ENCODE peak calls at places on chromosomes 12 and 14, in nine cellular contexts. E is omental fat pad, A is A549, P is cardiac muscle cell, V is lower lobe of right lung, Z is AG09319, Y is fibroblast of mammary gland, G is neural crest cell, X is AG09309. O is an unnamed sample.

GRCh38 chr14:105935384-105935783 is 409.0 kb downstream of the TMEM121 start:
- DNase-seq in E (no peak), X (no peak), Z (no peak), A (no peak), G (no peak), Y (no peak), V (no peak), P (no peak), O (no peak)

GRCh38 chr14:69648480-69649414 is 37.4 kb downstream of the SUSD6 start:
- DNase-seq in Y (peak), E (no peak), X (no peak), V (no peak), Z (no peak), P (peak), G (no peak), A (peak), O (no peak)

GRCh38 chr12:130254476-130255276 is 83.0 kb upstream of the PIWIL1 start:
- DNase-seq in A (no peak), P (no peak), V (no peak), Z (no peak), X (no peak), E (no peak), G (peak), Y (no peak), O (no peak)

GRCh38 chr14:105187935-105188524 is 6.9 kb upstream of the NUDT14 start:
- DNase-seq in E (no peak), X (no peak), G (no peak), Y (no peak), Z (no peak), P (no peak), A (peak), V (peak), O (no peak)

GRCh38 chr12:80676856-80677255 is 30.6 kb upstream of the MYF6 start:
- DNase-seq in Y (no peak), Z (no peak), G (no peak), A (no peak), P (no peak), E (no peak), V (no peak), X (no peak), O (no peak)

GRCh38 chr12:66025477-66025876 is 105.1 kb downstream of the LLPH start:
- DNase-seq in P (peak), A (no peak), Z (no peak), X (no peak), E (no peak), G (no peak), V (no peak), Y (no peak), O (no peak)

GRCh38 chr14:75011356-75012097 is 8.8 kb downstream of the EIF2B2 start:
- DNase-seq in E (no peak), A (no peak), G (no peak), P (peak), Z (no peak), V (no peak), X (peak), Y (peak), O (no peak)

GRCh38 chr14:67943947-67944346 is 124.4 kb downstream of the RAD51B start:
- DNase-seq in X (peak), A (peak), G (peak), E (no peak), V (peak), Y (peak), Z (peak), P (peak), O (no peak)

GRCh38 chr14:41957459-41957858 is 350.8 kb downstream of the LRFN5 start:
- DNase-seq in X (no peak), A (no peak), Y (no peak), E (no peak), Z (no peak), P (no peak), G (no peak), V (no peak), O (no peak)

GRCh38 chr14:74705607-74706006 is 7.3 kb downstream of the AREL1 start:
- DNase-seq in A (no peak), X (no peak), G (no peak), P (no peak), Z (no peak), V (no peak), E (no peak), Y (no peak), O (no peak)

GRCh38 chr12:24708029-24708428 is 240.9 kb downstream of the BCAT1 start:
- DNase-seq in P (no peak), Z (no peak), A (no peak), E (no peak), V (no peak), Y (no peak), G (no peak), X (no peak), O (no peak)

GRCh38 chr12:124213606-124214347 is 81.1 kb upstream of the RFLNA start:
- DNase-seq in G (no peak), Z (no peak), X (peak), E (no peak), Y (peak), P (no peak), V (no peak), A (no peak), O (no peak)

GRCh38 chr12:119183942-119184695 is 5.4 kb downstream of the HSPB8 start:
- DNase-seq in X (no peak), Z (no peak), G (no peak), V (no peak), A (no peak), Y (no peak), E (no peak), P (no peak), O (no peak)

GRCh38 chr14:79332504-79333197 is 878.7 kb downstream of the DIO2 start:
- DNase-seq in Z (no peak), A (no peak), E (no peak), X (no peak), G (no peak), Y (no peak), P (no peak), V (no peak), O (no peak)

GRCh38 chr14:97723834-97724770 is 926.9 kb downstream of the VRK1 start:
- DNase-seq in P (no peak), X (no peak), Y (no peak), G (no peak), Z (no peak), A (peak), E (no peak), V (no peak), O (no peak)

GRCh38 chr14:21825147-21825743 is 151.6 kb upstream of the OR4E1 start:
- DNase-seq in Y (peak), E (no peak), A (peak), P (peak), G (peak), V (no peak), Z (no peak), X (no peak), O (no peak)

GRCh38 chr12:108611884-108612415 is 14.1 kb upstream of the TMEM119 start:
- DNase-seq in G (peak), Y (peak), P (no peak), V (no peak), E (no peak), X (peak), A (peak), Z (no peak), O (no peak)

GRCh38 chr12:68237068-68237467 is 11.5 kb upstream of the IL26 start:
- DNase-seq in X (no peak), Y (no peak), G (no peak), Z (no peak), A (no peak), V (no peak), P (no peak), E (no peak), O (no peak)

GRCh38 chr12:55828357-55828756 is 1.0 kb downstream of the DNAJC14 start:
- DNase-seq in V (no peak), G (no peak), Y (no peak), E (no peak), P (no peak), Z (no peak), X (no peak), A (no peak), O (no peak)

GRCh38 chr12:53042607-53043454 is 7.0 kb upstream of the TNS2 start:
- DNase-seq in A (no peak), V (no peak), G (no peak), Y (no peak), X (no peak), Z (no peak), E (no peak), P (no peak), O (no peak)

GRCh38 chr12:25889185-25889584 is 69.3 kb upstream of the RASSF8 start:
- DNase-seq in Y (no peak), X (no peak), V (no peak), Z (no peak), G (no peak), A (no peak), P (no peak), E (no peak), O (no peak)

GRCh38 chr14:102914474-102915291 is 7.8 kb upstream of the AMN start:
- DNase-seq in G (no peak), E (no peak), Y (no peak), V (peak), A (no peak), P (no peak), X (no peak), Z (no peak), O (no peak)

GRCh38 chr14:21518725-21519124 is 7.4 kb downstream of the SALL2 start:
- DNase-seq in V (no peak), X (no peak), Y (no peak), Z (no peak), E (no peak), A (no peak), P (no peak), G (no peak), O (no peak)

GRCh38 chr12:108110844-108111243 is 18.2 kb upstream of the WSCD2 start:
- DNase-seq in A (no peak), P (no peak), X (no peak), Z (no peak), Y (no peak), V (no peak), E (no peak), G (no peak), O (no peak)

GRCh38 chr12:84596276-84596675 is 316.3 kb downstream of the SLC6A15 start:
- DNase-seq in Z (no peak), E (no peak), Y (no peak), G (no peak), A (no peak), V (no peak), P (no peak), X (no peak), O (no peak)

GRCh38 chr14:85415015-85415712 is 114.8 kb upstream of the FLRT2 start:
- DNase-seq in Y (peak), Z (peak), X (peak), A (peak), E (no peak), V (no peak), G (no peak), P (no peak), O (no peak)
- TF ChIP-seq CTCF in Y (peak), Z (peak), X (peak), A (peak), E (no peak), V (peak), G (no peak), P (peak), O (peak)

GRCh38 chr14:33404054-33404453 is 465.4 kb downstream of the NPAS3 start:
- DNase-seq in Y (peak), G (no peak), P (no peak), X (peak), V (no peak), E (no peak), A (no peak), Z (peak), O (no peak)
- TF ChIP-seq CTCF in Y (peak), G (no peak), P (no peak), X (peak), V (no peak), E (no peak), A (no peak), Z (no peak), O (peak)

GRCh38 chr12:57230381-57231155 is 1.1 kb downstream of the SHMT2 start:
- DNase-seq in E (no peak), V (peak), Z (no peak), Y (no peak), A (no peak), G (no peak), X (no peak), P (no peak), O (no peak)

GRCh38 chr12:57229634-57230380 is at the start of gene SHMT2:
- DNase-seq in X (peak), Z (peak), E (peak), A (peak), P (peak), V (peak), Y (peak), G (peak), O (peak)

GRCh38 chr12:57227315-57228115 is 2.0 kb upstream of the SHMT2 start:
- DNase-seq in Z (no peak), Y (no peak), A (no peak), P (no peak), G (no peak), E (no peak), X (no peak), V (no peak), O (no peak)

GRCh38 chr12:57231276-57232021 is 1.9 kb downstream of the SHMT2 start:
- DNase-seq in V (peak), G (no peak), X (no peak), P (no peak), A (no peak), E (no peak), Y (no peak), Z (no peak), O (no peak)

GRCh38 chr12:57229041-57229633 is 374 bp upstream of the SHMT2 start:
- DNase-seq in V (no peak), E (no peak), X (no peak), Y (no peak), P (no peak), A (no peak), Z (no peak), G (no peak), O (no peak)
- TF ChIP-seq CTCF in V (no peak), E (no peak), X (no peak), Y (no peak), P (no peak), A (no peak), Z (no peak), G (no peak), O (no peak)

GRCh38 chr14:94180655-94181271 is 6.6 kb downstream of the PPP4R4 start:
- DNase-seq in P (peak), X (no peak), Z (no peak), A (peak), G (no peak), V (no peak), Y (peak), E (no peak), O (no peak)
- TF ChIP-seq CTCF in P (peak), X (peak), Z (peak), A (peak), G (peak), V (peak), Y (peak), E (no peak), O (peak)

GRCh38 chr12:31250179-31250578 is 75.8 kb downstream of the SINHCAF start:
- DNase-seq in P (no peak), V (no peak), Y (no peak), Z (no peak), G (no peak), E (no peak), A (no peak), X (no peak), O (no peak)
- TF ChIP-seq CTCF in P (no peak), V (no peak), Y (no peak), Z (no peak), G (no peak), E (no peak), A (no peak), X (no peak), O (no peak)

GRCh38 chr12:93802698-93803097 is 125.5 kb downstream of the CRADD start:
- DNase-seq in E (no peak), A (no peak), X (no peak), P (peak), Z (no peak), G (no peak), Y (peak), V (no peak), O (no peak)
- TF ChIP-seq CTCF in E (no peak), A (no peak), X (peak), P (peak), Z (peak), G (no peak), Y (peak), V (peak), O (peak)

GRCh38 chr12:41564816-41565215 is 376.7 kb downstream of the PDZRN4 start:
- DNase-seq in G (no peak), P (no peak), E (no peak), X (no peak), A (no peak), Y (no peak), Z (no peak), V (no peak), O (no peak)
- TF ChIP-seq CTCF in G (no peak), P (no peak), E (no peak), X (no peak), A (no peak), Y (no peak), Z (no peak), V (no peak), O (peak)

O was measured in osteocyte.